ENCODE peak calls at places on chromosomes 1 and 21, in nine cellular contexts. One of them, this sample, is unnamed.

GRCh38 chr1:78339490-78339889 is 151.3 kb upstream of the PTGFR start:
- DNase-seq in stimulated activated CD8-positive, alpha-beta memory T cell treated with anti-CD3 and anti-CD28 coated beads, Interleukin-2, amount 100 ng/mL, for 48 hours: no peak
- DNase-seq in amygdala: no peak
- DNase-seq in cardiac muscle cell: peak
- DNase-seq in posterior cingulate gyrus: no peak
- DNase-seq in stromal cell of bone marrow: peak
- DNase-seq in CD8-positive, alpha-beta memory T cell: no peak
- DNase-seq in hippocampal formation: no peak
- DNase-seq in AG09309: no peak
- DNase-seq in this sample: no peak

GRCh38 chr1:1433804-1434130 is 1.7 kb upstream of the VWA1 start:
- DNase-seq in cardiac muscle cell: peak
- DNase-seq in AG09309: no peak
- DNase-seq in amygdala: no peak
- DNase-seq in stimulated activated CD8-positive, alpha-beta memory T cell treated with anti-CD3 and anti-CD28 coated beads, Interleukin-2, amount 100 ng/mL, for 48 hours: peak
- DNase-seq in CD8-positive, alpha-beta memory T cell: no peak
- DNase-seq in hippocampal formation: no peak
- DNase-seq in stromal cell of bone marrow: peak
- DNase-seq in posterior cingulate gyrus: no peak
- DNase-seq in this sample: no peak

GRCh38 chr21:41901782-41902181 is 22.6 kb upstream of the PRDM15 start:
- DNase-seq in CD8-positive, alpha-beta memory T cell: no peak
- DNase-seq in stromal cell of bone marrow: no peak
- DNase-seq in hippocampal formation: no peak
- DNase-seq in amygdala: no peak
- DNase-seq in posterior cingulate gyrus: no peak
- DNase-seq in stimulated activated CD8-positive, alpha-beta memory T cell treated with anti-CD3 and anti-CD28 coated beads, Interleukin-2, amount 100 ng/mL, for 48 hours: no peak
- DNase-seq in cardiac muscle cell: no peak
- DNase-seq in AG09309: no peak
- DNase-seq in this sample: no peak

GRCh38 chr1:22131875-22132486 is 10.9 kb downstream of the WNT4 start:
- DNase-seq in posterior cingulate gyrus: no peak
- DNase-seq in AG09309: no peak
- DNase-seq in hippocampal formation: no peak
- DNase-seq in stimulated activated CD8-positive, alpha-beta memory T cell treated with anti-CD3 and anti-CD28 coated beads, Interleukin-2, amount 100 ng/mL, for 48 hours: peak
- DNase-seq in amygdala: no peak
- DNase-seq in CD8-positive, alpha-beta memory T cell: peak
- DNase-seq in stromal cell of bone marrow: no peak
- DNase-seq in cardiac muscle cell: peak
- DNase-seq in this sample: peak

GRCh38 chr1:190453550-190453949 is 24.1 kb downstream of the BRINP3 start:
- DNase-seq in cardiac muscle cell: no peak
- DNase-seq in AG09309: no peak
- DNase-seq in stimulated activated CD8-positive, alpha-beta memory T cell treated with anti-CD3 and anti-CD28 coated beads, Interleukin-2, amount 100 ng/mL, for 48 hours: no peak
- DNase-seq in hippocampal formation: no peak
- DNase-seq in posterior cingulate gyrus: no peak
- DNase-seq in CD8-positive, alpha-beta memory T cell: no peak
- DNase-seq in stromal cell of bone marrow: no peak
- DNase-seq in amygdala: no peak
- DNase-seq in this sample: no peak

GRCh38 chr1:157671895-157672294 is 28.7 kb downstream of the FCRL3 start:
- DNase-seq in CD8-positive, alpha-beta memory T cell: no peak
- DNase-seq in amygdala: no peak
- DNase-seq in hippocampal formation: no peak
- DNase-seq in cardiac muscle cell: no peak
- DNase-seq in stromal cell of bone marrow: no peak
- DNase-seq in AG09309: no peak
- DNase-seq in posterior cingulate gyrus: no peak
- DNase-seq in stimulated activated CD8-positive, alpha-beta memory T cell treated with anti-CD3 and anti-CD28 coated beads, Interleukin-2, amount 100 ng/mL, for 48 hours: no peak
- DNase-seq in this sample: no peak

GRCh38 chr1:93678966-93679480 is 2.6 kb downstream of the BCAR3 start:
- DNase-seq in cardiac muscle cell: no peak
- DNase-seq in hippocampal formation: no peak
- DNase-seq in AG09309: no peak
- DNase-seq in stromal cell of bone marrow: no peak
- DNase-seq in amygdala: no peak
- DNase-seq in stimulated activated CD8-positive, alpha-beta memory T cell treated with anti-CD3 and anti-CD28 coated beads, Interleukin-2, amount 100 ng/mL, for 48 hours: no peak
- DNase-seq in CD8-positive, alpha-beta memory T cell: no peak
- DNase-seq in posterior cingulate gyrus: no peak
- DNase-seq in this sample: no peak

GRCh38 chr1:54464477-54465146 is 58.4 kb upstream of the SSBP3 start:
- DNase-seq in posterior cingulate gyrus: no peak
- DNase-seq in CD8-positive, alpha-beta memory T cell: no peak
- DNase-seq in AG09309: no peak
- DNase-seq in hippocampal formation: no peak
- DNase-seq in stimulated activated CD8-positive, alpha-beta memory T cell treated with anti-CD3 and anti-CD28 coated beads, Interleukin-2, amount 100 ng/mL, for 48 hours: no peak
- DNase-seq in stromal cell of bone marrow: no peak
- DNase-seq in cardiac muscle cell: no peak
- DNase-seq in amygdala: no peak
- DNase-seq in this sample: no peak

This sample was measured in COR-L47.